ENCODE peak calls at places on chromosomes 5 and 9, in seven cellular contexts. Z is HepG2, K is Panc1, Q is HCT116, C is GM12878, T is H1, J is K562. Y is an unnamed sample.

GRCh38 chr9:13967011-13967410 is 346.9 kb downstream of the NFIB start:
- DNase-seq in Z (no peak), K (no peak), Q (no peak), C (no peak), T (no peak), J (no peak), Y (no peak)

GRCh38 chr9:71353723-71354122 is 232.3 kb upstream of the TRPM3 start:
- DNase-seq in Z (no peak), K (no peak), Q (no peak), C (no peak), T (no peak), J (no peak), Y (no peak)

GRCh38 chr5:69276422-69277174 is 41.9 kb downstream of the CDK7 start:
- DNase-seq in Z (peak), K (no peak), Q (no peak), C (no peak), T (no peak), J (no peak), Y (no peak)

GRCh38 chr5:19927919-19928318 is 60.1 kb downstream of the CDH18 start:
- DNase-seq in Z (peak), K (no peak), Q (no peak), C (no peak), T (no peak), J (no peak), Y (peak)

GRCh38 chr5:168753691-168754254 is 174.6 kb upstream of the PANK3 start:
- DNase-seq in Z (no peak), K (no peak), Q (no peak), C (no peak), T (no peak), J (no peak), Y (no peak)

GRCh38 chr5:144598451-144599068 is 427.9 kb downstream of the KCTD16 start:
- DNase-seq in Z (no peak), K (no peak), Q (no peak), C (no peak), T (no peak), J (no peak), Y (peak)

GRCh38 chr9:27310582-27310981 is 13.6 kb upstream of the EQTN start:
- DNase-seq in Z (no peak), K (no peak), Q (no peak), C (no peak), T (no peak), J (no peak), Y (no peak)

GRCh38 chr5:10452768-10453331 is 11.2 kb downstream of the ROPN1L start:
- DNase-seq in Z (peak), K (peak), Q (peak), C (peak), T (no peak), J (peak), Y (peak)

GRCh38 chr5:32642276-32643002 is 57.1 kb downstream of the SUB1 start:
- DNase-seq in Z (peak), K (no peak), Q (no peak), C (no peak), T (no peak), J (no peak), Y (no peak)

GRCh38 chr5:60852317-60852716 is 8.2 kb upstream of the ELOVL7 start:
- DNase-seq in Z (no peak), K (no peak), Q (no peak), C (no peak), T (no peak), J (no peak), Y (no peak)

GRCh38 chr9:136327313-136327971 is at the start of gene GPSM1:
- DNase-seq in Z (no peak), K (no peak), Q (no peak), C (no peak), T (no peak), J (peak), Y (peak)

GRCh38 chr5:180133971-180134508 is 62.5 kb upstream of the RNF130 start:
- DNase-seq in Z (no peak), K (no peak), Q (no peak), C (no peak), T (peak), J (no peak), Y (no peak)

GRCh38 chr9:99572529-99572928 is 249.2 kb upstream of the NR4A3 start:
- DNase-seq in Z (no peak), K (no peak), Q (no peak), C (no peak), T (no peak), J (no peak), Y (no peak)

GRCh38 chr5:137209232-137209810 is 289.8 kb downstream of the SPOCK1 start:
- DNase-seq in Z (no peak), K (no peak), Q (no peak), C (no peak), T (no peak), J (no peak), Y (no peak)

GRCh38 chr5:61344187-61344944 is 12.3 kb downstream of the ZSWIM6 start:
- DNase-seq in Z (no peak), K (no peak), Q (no peak), C (no peak), T (no peak), J (no peak), Y (peak)

GRCh38 chr9:133074111-133074651 is 12.4 kb downstream of the CEL start:
- DNase-seq in Z (no peak), K (peak), Q (no peak), C (no peak), T (no peak), J (no peak), Y (no peak)

DNA sequence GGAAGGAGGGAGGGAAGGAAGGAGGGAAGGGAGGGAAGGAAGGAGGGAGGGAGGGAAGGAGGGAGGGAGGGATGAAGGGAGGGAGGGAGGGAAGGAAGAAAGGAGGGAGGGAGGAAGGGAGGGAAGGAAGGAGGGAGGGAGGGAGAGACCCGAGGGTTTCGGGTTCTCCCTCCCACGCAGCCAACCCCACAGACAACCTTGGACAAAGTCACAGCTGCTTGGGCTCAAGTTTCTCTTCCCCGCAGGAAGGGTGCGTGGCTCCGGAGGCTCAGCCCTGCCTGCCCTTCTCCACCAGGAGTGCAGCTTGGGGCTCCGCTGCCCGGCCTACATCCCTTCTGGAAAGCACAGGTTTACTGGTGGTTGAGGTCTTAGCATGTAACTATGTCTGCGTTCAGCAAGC is 15.1 kb downstream of the SLC12A7 start:
- DNase-seq in Z (no peak), K (no peak), Q (no peak), C (no peak), T (no peak), J (no peak), Y (no peak)
- TF ChIP-seq SIN3A in Z (no peak), K (no peak), Q (no peak), C (no peak), T (no peak), J (no peak), Y (no peak)

GRCh38 chr5:159645194-159645846 is 271.0 kb upstream of the ADRA1B start:
- DNase-seq in Z (no peak), K (no peak), Q (no peak), C (no peak), T (no peak), J (no peak), Y (no peak)
- TF ChIP-seq SIN3A in Z (no peak), K (no peak), Q (no peak), C (no peak), T (no peak), J (no peak), Y (no peak)

DNA sequence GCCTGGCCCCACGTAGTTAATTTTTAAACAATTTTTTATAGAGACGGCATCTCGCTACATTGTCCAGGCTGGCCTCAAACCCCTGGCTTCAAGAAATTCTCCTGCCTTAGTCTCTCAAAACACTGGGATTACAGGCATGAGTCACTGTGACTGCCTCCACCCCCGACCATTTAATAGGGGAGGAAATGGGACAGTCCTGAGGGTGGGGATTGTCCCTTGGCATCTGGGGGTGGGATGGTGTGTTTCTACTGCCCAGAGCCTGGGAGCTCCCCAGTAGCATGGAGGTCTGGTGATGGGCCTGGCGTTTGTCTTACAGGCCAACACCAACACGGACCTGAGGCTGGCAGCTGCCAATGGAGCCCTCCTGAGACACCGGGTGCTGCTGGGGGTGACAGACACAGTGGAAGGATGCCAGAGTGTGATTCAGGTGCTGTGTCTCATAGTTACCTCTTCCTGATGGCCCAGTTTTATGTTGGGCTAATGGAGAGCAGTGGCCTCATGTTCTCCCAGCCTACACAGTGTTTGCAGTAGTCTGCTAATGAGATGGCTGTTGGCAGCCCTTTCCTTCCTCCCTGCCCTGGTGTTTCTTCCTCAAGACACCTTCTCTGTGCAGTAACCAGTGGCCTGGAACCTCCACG is 22.5 kb downstream of the TMEM268 start:
- DNase-seq in Z (no peak), K (no peak), Q (no peak), C (no peak), T (no peak), J (no peak), Y (no peak)
- TF ChIP-seq SIN3A in Z (no peak), K (no peak), Q (no peak), C (no peak), T (no peak), J (no peak), Y (no peak)

GRCh38 chr9:134604834-134605233 is 36.8 kb upstream of the COL5A1 start:
- DNase-seq in Z (no peak), K (no peak), Q (no peak), C (no peak), T (no peak), J (no peak), Y (no peak)

GRCh38 chr9:134607971-134608370 is 33.6 kb upstream of the COL5A1 start:
- DNase-seq in Z (no peak), K (no peak), Q (no peak), C (no peak), T (peak), J (no peak), Y (no peak)

GRCh38 chr9:134606951-134607733 is 34.5 kb upstream of the COL5A1 start:
- DNase-seq in Z (no peak), K (no peak), Q (peak), C (no peak), T (peak), J (peak), Y (peak)

GRCh38 chr9:134605969-134606363 is 35.6 kb upstream of the COL5A1 start:
- DNase-seq in Z (no peak), K (no peak), Q (no peak), C (no peak), T (no peak), J (no peak), Y (no peak)

DNA sequence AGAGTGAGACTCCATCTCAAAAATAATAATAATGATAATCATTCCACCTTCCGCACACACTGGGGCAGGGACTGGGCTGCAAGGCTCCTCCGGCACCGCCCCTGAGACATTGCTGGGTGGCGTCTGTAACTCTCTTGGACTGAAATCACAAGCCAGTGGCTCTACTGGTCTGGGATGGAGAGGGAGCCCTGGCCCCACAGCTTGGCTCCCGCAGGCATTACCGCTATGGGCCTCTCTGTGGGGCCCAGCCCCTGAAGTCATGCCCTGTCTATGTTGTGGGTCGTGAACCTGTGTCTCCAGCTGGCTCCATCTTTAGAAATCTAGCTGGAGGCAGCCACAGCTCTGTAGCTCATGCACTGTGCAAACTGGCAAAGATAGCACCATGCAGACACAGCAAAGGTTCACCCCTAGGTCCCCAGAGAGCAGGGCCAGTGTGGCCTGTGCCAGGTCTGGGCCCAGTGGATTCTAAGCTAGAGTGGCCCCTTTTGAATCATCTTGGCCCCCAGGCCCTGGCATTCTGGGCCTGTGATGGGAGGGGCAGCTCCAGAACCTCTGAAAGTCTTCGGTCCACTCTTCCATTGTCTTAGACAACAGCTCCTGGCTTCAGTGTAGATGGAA is 36.1 kb upstream of the COL5A1 start:
- DNase-seq in Z (no peak), K (no peak), Q (no peak), C (no peak), T (no peak), J (no peak), Y (no peak)
- TF ChIP-seq SIN3A in Z (no peak), K (no peak), Q (no peak), C (no peak), T (no peak), J (no peak), Y (no peak)